ENCODE peak calls at places on chromosomes 13 and 19, in five cellular contexts. K is OCI-LY7; Z is cardiac muscle cell; G is mucosa of descending colon; J is CD8-positive, alpha-beta T cell. A is an unnamed sample. For H3K9me3, the result is how much of the 10 kb centered on the place peaks cover.

GRCh38 chr13:35472308-35473008 is 4.0 kb downstream of the MAB21L1 start:
- DNase-seq in G (no peak), K (no peak), Z (no peak), J (no peak), A (no peak)

GRCh38 chr19:3363841-3364500 is 2.4 kb upstream of the NFIC start:
- DNase-seq in K (no peak), G (no peak), J (no peak), Z (no peak), A (no peak)

GRCh38 chr19:48553676-48554384 is 1.9 kb downstream of the SULT2B1 start:
- DNase-seq in G (no peak), Z (peak), K (no peak), J (no peak), A (peak)

GRCh38 chr19:48258350-48258749 is 2.6 kb upstream of the CARD8 start:
- DNase-seq in G (no peak), K (peak), J (no peak), Z (no peak), A (no peak)

GRCh38 chr19:28998974-28999373 is 214.0 kb downstream of the UQCRFS1 start:
- DNase-seq in Z (no peak), J (no peak), K (no peak), G (no peak), A (no peak)

GRCh38 chr19:34172661-34173144 is 399 bp downstream of the LSM14A start:
- DNase-seq in J (no peak), G (no peak), Z (no peak), K (peak), A (no peak)

GRCh38 chr19:41735071-41735623 is 20.2 kb upstream of the CEACAM6 start:
- DNase-seq in G (no peak), Z (no peak), K (no peak), J (no peak), A (no peak)

GRCh38 chr13:33434676-33435075 is 149.1 kb upstream of the STARD13 start:
- DNase-seq in G (no peak), K (no peak), J (no peak), Z (no peak), A (no peak)

GRCh38 chr19:47719047-47719885 is 6.0 kb downstream of the EHD2 start:
- DNase-seq in G (peak), Z (peak), K (no peak), J (no peak), A (no peak)

GRCh38 chr19:19115954-19116353 is 22.3 kb downstream of the TMEM161A start:
- DNase-seq in K (peak), J (peak), Z (peak), G (no peak), A (peak)

GRCh38 chr13:80055804-80056203 is 285.1 kb downstream of the SPRY2 start:
- DNase-seq in G (no peak), J (no peak), Z (no peak), K (no peak), A (no peak)

GRCh38 chr19:1363599-1363998 is 20.1 kb upstream of the NDUFS7 start:
- DNase-seq in K (no peak), G (no peak), J (no peak), Z (no peak), A (no peak)

GRCh38 chr19:11279505-11280236 is 16.3 kb upstream of the TSPAN16 start:
- DNase-seq in J (peak), K (peak), G (no peak), Z (no peak), A (no peak)

GRCh38 chr13:113836917-113837553 is 26.8 kb downstream of the GAS6 start:
- DNase-seq in Z (peak), K (no peak), G (peak), J (no peak), A (peak)

GRCh38 chr13:33206425-33206824 is 79.1 kb downstream of the STARD13 start:
- DNase-seq in G (no peak), K (no peak), Z (no peak), J (no peak), A (no peak)

GRCh38 chr19:15452111-15453047 is 2.6 kb upstream of the WIZ start:
- DNase-seq in G (peak), Z (peak), J (no peak), K (peak), A (peak)

GRCh38 chr19:12847159-12848139 is 9.1 kb downstream of the MAST1 start:
- DNase-seq in J (peak), G (peak), K (peak), Z (peak), A (peak)

GRCh38 chr19:29854033-29854432 is 42.2 kb downstream of the CCNE1 start:
- DNase-seq in J (no peak), Z (no peak), K (no peak), G (no peak), A (no peak)

GRCh38 chr13:30864352-30865130 is 41.5 kb upstream of the MEDAG start:
- DNase-seq in G (no peak), Z (peak), K (no peak), J (no peak), A (no peak)

GRCh38 chr13:28568286-28568685 is 73.4 kb upstream of the FLT1 start:
- DNase-seq in K (no peak), Z (peak), J (no peak), G (no peak), A (no peak)

GRCh38 chr13:111279253-111279652 is 41.2 kb upstream of the TEX29 start:
- DNase-seq in G (no peak), Z (no peak), K (no peak), J (no peak), A (no peak)

GRCh38 chr13:51435002-51435578 is 17.7 kb downstream of the INTS6 start:
- DNase-seq in K (peak), J (no peak), G (no peak), Z (peak), A (no peak)

GRCh38 chr13:104114111-104114510 is 1047.9 kb upstream of the SLC10A2 start:
- DNase-seq in Z (peak), K (no peak), J (no peak), G (no peak), A (no peak)

DNA sequence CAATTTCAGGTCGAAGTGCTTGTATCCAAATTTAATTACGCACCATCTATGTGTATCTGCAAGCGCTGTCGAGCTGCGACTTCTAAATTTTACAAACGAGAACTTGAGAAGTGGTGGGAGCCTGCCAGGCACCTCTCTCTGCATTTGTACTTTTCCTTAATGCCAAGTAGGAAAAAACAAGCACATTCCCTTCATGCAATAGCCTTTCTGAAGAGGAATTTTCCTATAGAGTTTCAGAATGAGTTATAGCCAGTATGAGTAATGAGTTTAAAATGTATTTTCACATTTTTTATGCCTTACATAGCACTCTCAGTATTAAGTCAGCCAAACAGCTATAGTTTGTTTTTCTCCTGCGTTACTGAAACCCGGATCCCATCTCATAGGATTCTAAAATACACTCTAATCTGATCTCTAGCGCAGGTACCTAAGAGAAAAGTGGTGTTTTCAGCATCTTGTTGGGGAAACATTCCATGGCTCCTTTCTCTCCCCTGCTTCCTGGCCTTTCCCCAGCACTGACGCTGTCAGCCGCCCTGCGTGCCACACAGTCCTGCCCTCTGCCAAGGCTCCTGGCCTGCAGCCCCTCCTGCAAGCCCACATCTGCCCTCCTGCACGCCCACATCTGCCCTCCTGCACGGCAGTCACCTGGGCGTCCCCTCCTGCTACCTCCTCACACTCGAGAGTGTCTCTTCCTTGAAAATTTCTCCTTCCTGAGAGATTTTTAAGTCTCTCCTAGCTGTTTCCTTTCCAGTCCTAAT is 526.9 kb downstream of the MYO16 start:
- DNase-seq in J (no peak), K (no peak), Z (peak), G (no peak), A (no peak)
- H3K4me3 ChIP-seq in J (no peak), K (no peak), Z (no peak), G (no peak), A (no peak)

GRCh38 chr19:57559008-57559403 is 657 bp downstream of the ZNF550 start:
- DNase-seq in K (peak), J (no peak), Z (peak), G (no peak), A (peak)
- H3K9me3 ChIP-seq in K (under half), J (under half), Z (under half), G (half or more), A (under half)

DNA sequence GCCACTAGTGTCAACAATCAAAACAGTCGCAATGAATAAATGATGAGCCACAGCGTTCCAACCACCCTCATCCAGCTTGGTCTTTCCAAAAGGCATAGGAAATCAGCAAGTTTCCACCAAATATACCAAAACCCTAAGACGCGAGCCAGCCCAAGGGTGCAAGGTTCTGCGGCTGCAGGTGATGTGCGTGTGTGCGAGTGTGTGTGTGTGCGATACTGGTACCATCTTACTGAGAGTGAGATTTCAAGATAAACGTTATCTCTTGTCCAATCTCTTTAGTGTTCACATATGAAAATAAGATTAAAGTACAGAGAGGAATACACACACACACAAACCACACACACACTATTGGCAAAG is 895 bp upstream of the TRPC4 start:
- DNase-seq in K (no peak), G (no peak), J (no peak), Z (no peak), A (no peak)
- H3K4me3 ChIP-seq in K (no peak), G (no peak), J (no peak), Z (no peak), A (no peak)

DNA sequence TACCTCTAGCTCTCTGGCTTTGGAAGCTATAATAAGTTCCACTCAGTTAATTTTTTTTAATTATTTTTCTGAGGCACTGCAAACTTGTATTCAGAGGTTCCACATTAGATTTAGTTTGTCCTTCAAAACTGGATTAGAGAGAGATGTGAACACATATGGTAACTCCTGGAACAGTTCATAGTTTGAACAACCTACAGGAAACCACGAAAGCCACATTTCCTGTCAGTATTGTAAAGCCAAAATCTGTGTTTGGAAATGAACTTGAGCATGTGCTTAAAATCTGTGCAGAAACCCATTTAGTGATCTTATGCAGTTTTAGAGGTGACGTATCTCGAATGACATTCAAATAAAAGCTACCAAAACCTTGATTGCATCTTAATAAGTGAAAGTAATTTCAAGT is 1952.0 kb downstream of the OLFM4 start:
- DNase-seq in J (no peak), K (no peak), G (no peak), Z (no peak), A (no peak)
- H3K9me3 ChIP-seq in J (under half), K (under half), G (under half), Z (under half), A (under half)

A was measured in Caco-2.